ENCODE peak calls at places on chromosomes 5 and 9, in eight cellular contexts. W, T, F, Y, M, H, I and D are unnamed samples.

GRCh38 chr9:20988916-20989315 is 42.5 kb downstream of the HACD4 start:
- DNase-seq in I (no peak), Y (no peak), M (no peak), F (no peak), W (no peak), T (no peak), H (no peak), D (no peak)

GRCh38 chr5:59483971-59484472 is 409.5 kb downstream of the PDE4D start:
- DNase-seq in H (no peak), T (no peak), M (peak; percentile 68), I (no peak), W (no peak), F (no peak), Y (peak; percentile 54), D (peak; percentile 26)

GRCh38 chr9:14538529-14538928 is 154.7 kb downstream of the ZDHHC21 start:
- DNase-seq in H (no peak), I (no peak), F (no peak), W (no peak), Y (no peak), T (peak; percentile 52), M (no peak), D (no peak)

GRCh38 chr5:7794823-7795222 is 56.1 kb downstream of the CFAP90 start:
- DNase-seq in I (no peak), T (no peak), F (no peak), Y (no peak), W (no peak), H (no peak), M (no peak), D (no peak)

GRCh38 chr5:63743096-63743798 is 219.0 kb downstream of the HTR1A start:
- DNase-seq in Y (no peak), M (no peak), F (no peak), H (no peak), T (no peak), W (no peak), I (no peak), D (no peak)

GRCh38 chr5:149618581-149619248 is 37.4 kb downstream of the ARHGEF37 start:
- DNase-seq in Y (peak; percentile 69), F (no peak), M (peak; percentile 99), I (no peak), H (no peak), W (no peak), T (peak; percentile 71), D (peak; percentile 78)

GRCh38 chr5:57456531-57457135 is 26.0 kb downstream of the ACTBL2 start:
- DNase-seq in F (no peak), T (peak; percentile 43), I (no peak), M (no peak), W (no peak), Y (no peak), H (no peak), D (peak; percentile 25)

GRCh38 chr5:98936948-98937715 is 8.3 kb upstream of the CHD1 start:
- DNase-seq in M (no peak), T (no peak), Y (no peak), F (no peak), W (no peak), I (no peak), H (no peak), D (no peak)

GRCh38 chr9:92600742-92601261 is 65.0 kb upstream of the ECM2 start:
- DNase-seq in W (no peak), I (no peak), T (no peak), H (no peak), Y (peak; percentile 43), F (no peak), M (no peak), D (no peak)

GRCh38 chr9:113574381-113575262 is 111.1 kb downstream of the RGS3 start:
- DNase-seq in W (no peak), H (no peak), F (no peak), Y (no peak), T (no peak), M (peak; percentile 89), I (peak; percentile 20), D (no peak)

GRCh38 chr5:72597456-72597948 is 90.3 kb upstream of the ZNF366 start:
- DNase-seq in F (no peak), T (no peak), I (no peak), H (no peak), M (peak; percentile 60), W (no peak), Y (peak; percentile 94), D (no peak)

GRCh38 chr5:68891718-68892117 is 202.1 kb upstream of the SLC30A5 start:
- DNase-seq in I (no peak), Y (no peak), F (no peak), M (no peak), T (no peak), H (no peak), W (no peak), D (no peak)

GRCh38 chr9:109574061-109574882 is 76.2 kb upstream of the PTPN3 start:
- DNase-seq in M (peak; percentile 43), T (peak; percentile 36), H (no peak), F (no peak), Y (peak; percentile 74), W (no peak), I (no peak), D (peak; percentile 42)

GRCh38 chr5:101675510-101675909 is 620.6 kb downstream of the SLCO4C1 start:
- DNase-seq in F (no peak), H (no peak), Y (no peak), W (no peak), T (no peak), I (no peak), M (no peak), D (peak; percentile 27)

GRCh38 chr5:150762216-150762615 is 3.4 kb upstream of the DCTN4 start:
- DNase-seq in M (no peak), W (no peak), F (peak; percentile 31), I (no peak), Y (no peak), H (no peak), T (no peak), D (no peak)

GRCh38 chr9:72554221-72554641 is 32.8 kb downstream of the TMC1 start:
- DNase-seq in I (no peak), T (no peak), H (no peak), M (no peak), F (no peak), Y (peak; percentile 52), W (no peak), D (no peak)

GRCh38 chr5:72377920-72378635 is 57.9 kb downstream of the PTCD2 start:
- DNase-seq in W (no peak), I (peak; percentile 57), F (peak; percentile 62), H (no peak), T (peak; percentile 75), Y (no peak), M (no peak), D (no peak)

GRCh38 chr9:95379630-95380029 is 62.1 kb upstream of the FANCC start:
- DNase-seq in Y (no peak), F (no peak), I (no peak), T (no peak), W (peak; percentile 12), H (no peak), M (no peak), D (no peak)

GRCh38 chr5:100496296-100496695 is 38.9 kb upstream of the FAM174A start:
- DNase-seq in M (no peak), T (no peak), I (no peak), W (no peak), F (no peak), H (no peak), Y (no peak), D (no peak)

GRCh38 chr9:127776195-127776918 is 2.1 kb downstream of the SH2D3C start:
- DNase-seq in T (peak; percentile 55), H (no peak), W (peak; percentile 82), I (peak; percentile 62), M (no peak), Y (no peak), F (no peak), D (peak; percentile 69)

GRCh38 chr9:114276908-114277821 is 45.7 kb upstream of the ORM1 start:
- DNase-seq in T (peak; percentile 5), F (peak; percentile 47), M (peak; percentile 69), H (no peak), I (no peak), Y (peak; percentile 93), W (no peak), D (no peak)

GRCh38 chr5:174571662-174572397 is 152.6 kb upstream of the MSX2 start:
- DNase-seq in W (no peak), F (peak; percentile 33), T (no peak), M (peak; percentile 85), Y (peak; percentile 88), I (peak; percentile 48), H (peak; percentile 15), D (peak; percentile 45)

GRCh38 chr5:123178693-123179092 is 89.7 kb downstream of the PRDM6 start:
- DNase-seq in Y (no peak), M (no peak), W (no peak), I (no peak), F (no peak), H (no peak), T (no peak), D (no peak)

GRCh38 chr9:98142182-98142924 is 23.3 kb upstream of the TRIM14 start:
- DNase-seq in W (no peak), I (peak; percentile 62), F (no peak), T (no peak), H (no peak), M (no peak), Y (no peak), D (peak; percentile 49)

GRCh38 chr5:58016329-58016728 is 443.6 kb downstream of the PLK2 start:
- DNase-seq in W (no peak), Y (no peak), M (peak; percentile 56), H (no peak), I (no peak), F (no peak), T (no peak), D (no peak)

GRCh38 chr5:179793470-179794139 is at the start of gene LTC4S:
- DNase-seq in H (peak; percentile 84), M (no peak), Y (no peak), I (peak; percentile 93), W (peak; percentile 36), T (no peak), F (peak; percentile 80), D (no peak)

GRCh38 chr9:71042448-71042847 is 79.0 kb downstream of the TRPM3 start:
- DNase-seq in H (no peak), M (no peak), T (no peak), F (no peak), W (no peak), Y (no peak), I (no peak), D (no peak)

GRCh38 chr5:92946546-92946945 is 634.5 kb downstream of the NR2F1-AS1 start:
- DNase-seq in F (no peak), W (no peak), H (no peak), M (no peak), I (no peak), Y (no peak), T (no peak), D (no peak)

GRCh38 chr9:92706218-92706940 is 36.4 kb upstream of the IPPK start:
- DNase-seq in F (no peak), M (peak; percentile 82), I (no peak), H (no peak), T (peak; percentile 51), Y (no peak), W (no peak), D (no peak)

GRCh38 chr9:130824616-130825015 is 10.4 kb upstream of the ABL1 start:
- DNase-seq in F (no peak), W (no peak), M (no peak), T (no peak), H (no peak), Y (no peak), I (no peak), D (no peak)

GRCh38 chr5:62594364-62594984 is 15.9 kb downstream of the LRRC70 start:
- DNase-seq in F (no peak), M (no peak), H (no peak), Y (no peak), T (no peak), W (no peak), I (no peak), D (no peak)

GRCh38 chr9:77714077-77714549 is 66.0 kb upstream of the GNA14 start:
- DNase-seq in M (no peak), T (no peak), H (no peak), F (no peak), W (no peak), Y (no peak), I (no peak), D (peak; percentile 43)

GRCh38 chr9:36542355-36542754 is 30.3 kb upstream of the MELK start:
- DNase-seq in W (no peak), Y (no peak), T (no peak), H (no peak), I (no peak), F (no peak), M (no peak), D (no peak)

GRCh38 chr9:113516840-113517577 is 53.5 kb downstream of the RGS3 start:
- DNase-seq in F (no peak), I (no peak), Y (no peak), M (no peak), W (peak; percentile 69), H (no peak), T (peak; percentile 81), D (no peak)